ENCODE peak calls at places on chromosomes 11 and 22, in six cellular contexts. One of them, this sample, is unnamed.
A peak's percentile ranks its signal among the peaks of the same experiment; 100 is the strongest.

GRCh38 chr22:46057206-46057605 is 80.2 kb upstream of the WNT7B start:
- DNase-seq in GOT3: no peak
- DNase-seq in caudate nucleus: no peak
- DNase-seq in NCI-H1105 treated with DMSO at 0.1 percent for 48 hours: peak; percentile 55
- DNase-seq in stimulated activated CD8-positive, alpha-beta memory T cell treated with anti-CD3 and anti-CD28 coated beads, Interleukin-2, amount 100 ng/mL, for 48 hours: no peak
- DNase-seq in kidney tubule cell: no peak
- DNase-seq in this sample: no peak

GRCh38 chr11:57474017-57474750 is 13.9 kb downstream of the RTN4RL2 start:
- DNase-seq in GOT3: no peak
- DNase-seq in caudate nucleus: no peak
- DNase-seq in NCI-H1105 treated with DMSO at 0.1 percent for 48 hours: no peak
- DNase-seq in stimulated activated CD8-positive, alpha-beta memory T cell treated with anti-CD3 and anti-CD28 coated beads, Interleukin-2, amount 100 ng/mL, for 48 hours: peak; percentile 23
- DNase-seq in kidney tubule cell: no peak
- DNase-seq in this sample: no peak

GRCh38 chr11:70014291-70014690 is 63.8 kb upstream of the ANO1 start:
- DNase-seq in GOT3: no peak
- DNase-seq in caudate nucleus: no peak
- DNase-seq in NCI-H1105 treated with DMSO at 0.1 percent for 48 hours: no peak
- DNase-seq in stimulated activated CD8-positive, alpha-beta memory T cell treated with anti-CD3 and anti-CD28 coated beads, Interleukin-2, amount 100 ng/mL, for 48 hours: no peak
- DNase-seq in kidney tubule cell: no peak
- DNase-seq in this sample: no peak

GRCh38 chr11:9462806-9463537 is 2.2 kb downstream of the ZNF143 start:
- DNase-seq in GOT3: no peak
- DNase-seq in caudate nucleus: no peak
- DNase-seq in NCI-H1105 treated with DMSO at 0.1 percent for 48 hours: no peak
- DNase-seq in stimulated activated CD8-positive, alpha-beta memory T cell treated with anti-CD3 and anti-CD28 coated beads, Interleukin-2, amount 100 ng/mL, for 48 hours: no peak
- DNase-seq in kidney tubule cell: peak; percentile 60
- DNase-seq in this sample: no peak

GRCh38 chr11:77471520-77472234 is 2.2 kb downstream of the PAK1 start:
- DNase-seq in GOT3: no peak
- DNase-seq in caudate nucleus: no peak
- DNase-seq in NCI-H1105 treated with DMSO at 0.1 percent for 48 hours: peak; percentile 38
- DNase-seq in stimulated activated CD8-positive, alpha-beta memory T cell treated with anti-CD3 and anti-CD28 coated beads, Interleukin-2, amount 100 ng/mL, for 48 hours: no peak
- DNase-seq in kidney tubule cell: peak; percentile 13
- DNase-seq in this sample: no peak

GRCh38 chr11:10117709-10118341 is 176.2 kb downstream of the SBF2 start:
- DNase-seq in GOT3: no peak
- DNase-seq in caudate nucleus: no peak
- DNase-seq in NCI-H1105 treated with DMSO at 0.1 percent for 48 hours: no peak
- DNase-seq in stimulated activated CD8-positive, alpha-beta memory T cell treated with anti-CD3 and anti-CD28 coated beads, Interleukin-2, amount 100 ng/mL, for 48 hours: no peak
- DNase-seq in kidney tubule cell: peak; percentile 3
- DNase-seq in this sample: no peak

GRCh38 chr11:67302571-67303131 is 679 bp upstream of the SSH3 start:
- DNase-seq in GOT3: no peak
- DNase-seq in caudate nucleus: no peak
- DNase-seq in NCI-H1105 treated with DMSO at 0.1 percent for 48 hours: peak; percentile 32
- DNase-seq in stimulated activated CD8-positive, alpha-beta memory T cell treated with anti-CD3 and anti-CD28 coated beads, Interleukin-2, amount 100 ng/mL, for 48 hours: no peak
- DNase-seq in kidney tubule cell: peak; percentile 58
- DNase-seq in this sample: no peak

GRCh38 chr22:38832005-38832978 is 11.5 kb downstream of the NPTXR start:
- DNase-seq in GOT3: no peak
- DNase-seq in caudate nucleus: peak; percentile 11
- DNase-seq in NCI-H1105 treated with DMSO at 0.1 percent for 48 hours: peak; percentile 73
- DNase-seq in stimulated activated CD8-positive, alpha-beta memory T cell treated with anti-CD3 and anti-CD28 coated beads, Interleukin-2, amount 100 ng/mL, for 48 hours: no peak
- DNase-seq in kidney tubule cell: no peak
- DNase-seq in this sample: no peak

GRCh38 chr22:41263704-41264103 is 22.3 kb downstream of the RANGAP1 start:
- DNase-seq in GOT3: no peak
- DNase-seq in caudate nucleus: no peak
- DNase-seq in NCI-H1105 treated with DMSO at 0.1 percent for 48 hours: no peak
- DNase-seq in stimulated activated CD8-positive, alpha-beta memory T cell treated with anti-CD3 and anti-CD28 coated beads, Interleukin-2, amount 100 ng/mL, for 48 hours: no peak
- DNase-seq in kidney tubule cell: peak; percentile 13
- DNase-seq in this sample: no peak

GRCh38 chr22:19909350-19910179 is 32.0 kb upstream of the COMT start:
- DNase-seq in GOT3: no peak
- DNase-seq in caudate nucleus: peak; percentile 45
- DNase-seq in NCI-H1105 treated with DMSO at 0.1 percent for 48 hours: peak; percentile 58
- DNase-seq in stimulated activated CD8-positive, alpha-beta memory T cell treated with anti-CD3 and anti-CD28 coated beads, Interleukin-2, amount 100 ng/mL, for 48 hours: peak; percentile 76
- DNase-seq in kidney tubule cell: peak; percentile 67
- DNase-seq in this sample: peak; percentile 20

GRCh38 chr11:3920148-3920852 is 64.8 kb downstream of the STIM1 start:
- DNase-seq in GOT3: no peak
- DNase-seq in caudate nucleus: no peak
- DNase-seq in NCI-H1105 treated with DMSO at 0.1 percent for 48 hours: no peak
- DNase-seq in stimulated activated CD8-positive, alpha-beta memory T cell treated with anti-CD3 and anti-CD28 coated beads, Interleukin-2, amount 100 ng/mL, for 48 hours: peak; percentile 71
- DNase-seq in kidney tubule cell: no peak
- DNase-seq in this sample: no peak

GRCh38 chr11:24375896-24376295 is 121.0 kb upstream of the LUZP2 start:
- DNase-seq in GOT3: no peak
- DNase-seq in caudate nucleus: no peak
- DNase-seq in NCI-H1105 treated with DMSO at 0.1 percent for 48 hours: no peak
- DNase-seq in stimulated activated CD8-positive, alpha-beta memory T cell treated with anti-CD3 and anti-CD28 coated beads, Interleukin-2, amount 100 ng/mL, for 48 hours: no peak
- DNase-seq in kidney tubule cell: no peak
- DNase-seq in this sample: no peak

GRCh38 chr11:84227970-84228369 is 941.8 kb upstream of the CCDC90B start:
- DNase-seq in GOT3: no peak
- DNase-seq in caudate nucleus: no peak
- DNase-seq in NCI-H1105 treated with DMSO at 0.1 percent for 48 hours: no peak
- DNase-seq in stimulated activated CD8-positive, alpha-beta memory T cell treated with anti-CD3 and anti-CD28 coated beads, Interleukin-2, amount 100 ng/mL, for 48 hours: no peak
- DNase-seq in kidney tubule cell: no peak
- DNase-seq in this sample: no peak

GRCh38 chr11:61542024-61542461 is 33.5 kb downstream of the LRRC10B start:
- DNase-seq in GOT3: no peak
- DNase-seq in caudate nucleus: no peak
- DNase-seq in NCI-H1105 treated with DMSO at 0.1 percent for 48 hours: peak; percentile 25
- DNase-seq in stimulated activated CD8-positive, alpha-beta memory T cell treated with anti-CD3 and anti-CD28 coated beads, Interleukin-2, amount 100 ng/mL, for 48 hours: no peak
- DNase-seq in kidney tubule cell: no peak
- DNase-seq in this sample: no peak

GRCh38 chr22:34105461-34106062 is 185.3 kb upstream of the LARGE1 start:
- DNase-seq in GOT3: no peak
- DNase-seq in caudate nucleus: peak; percentile 2
- DNase-seq in NCI-H1105 treated with DMSO at 0.1 percent for 48 hours: peak; percentile 66
- DNase-seq in stimulated activated CD8-positive, alpha-beta memory T cell treated with anti-CD3 and anti-CD28 coated beads, Interleukin-2, amount 100 ng/mL, for 48 hours: peak; percentile 9
- DNase-seq in kidney tubule cell: peak; percentile 48
- DNase-seq in this sample: peak; percentile 5

GRCh38 chr11:65417221-65417701 is 5.3 kb upstream of the NEAT1 start:
- DNase-seq in GOT3: no peak
- DNase-seq in caudate nucleus: no peak
- DNase-seq in NCI-H1105 treated with DMSO at 0.1 percent for 48 hours: no peak
- DNase-seq in stimulated activated CD8-positive, alpha-beta memory T cell treated with anti-CD3 and anti-CD28 coated beads, Interleukin-2, amount 100 ng/mL, for 48 hours: no peak
- DNase-seq in kidney tubule cell: peak; percentile 23
- DNase-seq in this sample: no peak

GRCh38 chr22:26086359-26086758 is 82.9 kb upstream of the SEZ6L start:
- DNase-seq in GOT3: no peak
- DNase-seq in caudate nucleus: no peak
- DNase-seq in NCI-H1105 treated with DMSO at 0.1 percent for 48 hours: peak; percentile 62
- DNase-seq in stimulated activated CD8-positive, alpha-beta memory T cell treated with anti-CD3 and anti-CD28 coated beads, Interleukin-2, amount 100 ng/mL, for 48 hours: no peak
- DNase-seq in kidney tubule cell: peak; percentile 6
- DNase-seq in this sample: no peak

GRCh38 chr11:33132510-33132909 is 28.8 kb downstream of the CSTF3 start:
- DNase-seq in GOT3: no peak
- DNase-seq in caudate nucleus: no peak
- DNase-seq in NCI-H1105 treated with DMSO at 0.1 percent for 48 hours: no peak
- DNase-seq in stimulated activated CD8-positive, alpha-beta memory T cell treated with anti-CD3 and anti-CD28 coated beads, Interleukin-2, amount 100 ng/mL, for 48 hours: no peak
- DNase-seq in kidney tubule cell: no peak
- DNase-seq in this sample: no peak

GRCh38 chr22:21926728-21927127 is 25.9 kb downstream of the PPM1F start:
- DNase-seq in GOT3: no peak
- DNase-seq in caudate nucleus: no peak
- DNase-seq in NCI-H1105 treated with DMSO at 0.1 percent for 48 hours: no peak
- DNase-seq in stimulated activated CD8-positive, alpha-beta memory T cell treated with anti-CD3 and anti-CD28 coated beads, Interleukin-2, amount 100 ng/mL, for 48 hours: no peak
- DNase-seq in kidney tubule cell: no peak
- DNase-seq in this sample: no peak

GRCh38 chr22:48589901-48590300 is 1237.8 kb downstream of the BRD1 start:
- DNase-seq in GOT3: no peak
- DNase-seq in caudate nucleus: no peak
- DNase-seq in NCI-H1105 treated with DMSO at 0.1 percent for 48 hours: no peak
- DNase-seq in stimulated activated CD8-positive, alpha-beta memory T cell treated with anti-CD3 and anti-CD28 coated beads, Interleukin-2, amount 100 ng/mL, for 48 hours: no peak
- DNase-seq in kidney tubule cell: no peak
- DNase-seq in this sample: no peak

GRCh38 chr11:70730411-70730810 is 332.1 kb downstream of the CTTN start:
- DNase-seq in GOT3: no peak
- DNase-seq in caudate nucleus: no peak
- DNase-seq in NCI-H1105 treated with DMSO at 0.1 percent for 48 hours: no peak
- DNase-seq in stimulated activated CD8-positive, alpha-beta memory T cell treated with anti-CD3 and anti-CD28 coated beads, Interleukin-2, amount 100 ng/mL, for 48 hours: no peak
- DNase-seq in kidney tubule cell: no peak
- DNase-seq in this sample: no peak

GRCh38 chr11:69770525-69770924 is 4.6 kb downstream of the FGF4 start:
- DNase-seq in GOT3: no peak
- DNase-seq in caudate nucleus: no peak
- DNase-seq in NCI-H1105 treated with DMSO at 0.1 percent for 48 hours: no peak
- DNase-seq in stimulated activated CD8-positive, alpha-beta memory T cell treated with anti-CD3 and anti-CD28 coated beads, Interleukin-2, amount 100 ng/mL, for 48 hours: no peak
- DNase-seq in kidney tubule cell: no peak
- DNase-seq in this sample: no peak

GRCh38 chr11:45816614-45817013 is 11.7 kb downstream of the SLC35C1 start:
- DNase-seq in GOT3: no peak
- DNase-seq in caudate nucleus: no peak
- DNase-seq in NCI-H1105 treated with DMSO at 0.1 percent for 48 hours: no peak
- DNase-seq in stimulated activated CD8-positive, alpha-beta memory T cell treated with anti-CD3 and anti-CD28 coated beads, Interleukin-2, amount 100 ng/mL, for 48 hours: no peak
- DNase-seq in kidney tubule cell: no peak
- DNase-seq in this sample: no peak

GRCh38 chr11:12238420-12238819 is 128.0 kb downstream of the MICAL2 start:
- DNase-seq in GOT3: no peak
- DNase-seq in caudate nucleus: no peak
- DNase-seq in NCI-H1105 treated with DMSO at 0.1 percent for 48 hours: no peak
- DNase-seq in stimulated activated CD8-positive, alpha-beta memory T cell treated with anti-CD3 and anti-CD28 coated beads, Interleukin-2, amount 100 ng/mL, for 48 hours: no peak
- DNase-seq in kidney tubule cell: no peak
- DNase-seq in this sample: no peak

GRCh38 chr22:38860291-38861169 is 11.5 kb downstream of the CBX6 start:
- DNase-seq in GOT3: no peak
- DNase-seq in caudate nucleus: no peak
- DNase-seq in NCI-H1105 treated with DMSO at 0.1 percent for 48 hours: no peak
- DNase-seq in stimulated activated CD8-positive, alpha-beta memory T cell treated with anti-CD3 and anti-CD28 coated beads, Interleukin-2, amount 100 ng/mL, for 48 hours: no peak
- DNase-seq in kidney tubule cell: no peak
- DNase-seq in this sample: no peak